ENCODE peak calls at places on chromosomes 5 and 9, in seven cellular contexts. V, S, F, T, L, C and J are unnamed samples.
A peak's percentile ranks its signal among the peaks of the same experiment; 100 is the strongest.

GRCh38 chr9:116432051-116432450 is 255.1 kb upstream of the TRIM32 start:
- DNase-seq in S (no peak), L (no peak), F (no peak), V (no peak), T (no peak), C (no peak), J (peak; percentile 5)

GRCh38 chr9:68728731-68729130 is 23.7 kb downstream of the PIP5K1B start:
- DNase-seq in L (no peak), T (no peak), V (no peak), C (no peak), S (no peak), F (no peak), J (no peak)

GRCh38 chr5:109953821-109954220 is 264.1 kb downstream of the MAN2A1 start:
- DNase-seq in S (no peak), L (no peak), V (peak; percentile 39), F (no peak), T (peak; percentile 31), C (no peak), J (peak; percentile 11)

GRCh38 chr9:21060919-21061561 is 16.7 kb downstream of the IFNB1 start:
- DNase-seq in F (no peak), T (peak; percentile 19), C (peak; percentile 16), V (peak; percentile 36), L (no peak), S (no peak), J (peak; percentile 43)

GRCh38 chr5:90134892-90135291 is 274.7 kb downstream of the CETN3 start:
- DNase-seq in L (no peak), C (peak; percentile 9), V (peak; percentile 95), T (peak; percentile 93), F (no peak), S (no peak), J (peak; percentile 63)

GRCh38 chr5:37208883-37209808 is 40.0 kb downstream of the CPLANE1 start:
- DNase-seq in F (no peak), T (peak; percentile 12), V (peak; percentile 29), S (no peak), C (no peak), L (no peak), J (peak; percentile 76)

GRCh38 chr5:1392801-1393565 is 48.1 kb upstream of the CLPTM1L start:
- DNase-seq in S (no peak), T (no peak), C (no peak), L (no peak), V (no peak), F (no peak), J (no peak)

GRCh38 chr5:54222336-54222735 is 88.0 kb downstream of the ARL15 start:
- DNase-seq in L (no peak), C (no peak), T (no peak), S (no peak), F (no peak), V (no peak), J (no peak)

GRCh38 chr9:3023449-3023848 is 179.6 kb upstream of the PUM3 start:
- DNase-seq in S (no peak), T (no peak), C (no peak), F (no peak), L (no peak), V (no peak), J (peak; percentile 6)

GRCh38 chr9:110030632-110031031 is 177.3 kb downstream of the C9orf152 start:
- DNase-seq in V (peak; percentile 79), F (no peak), L (no peak), C (no peak), T (peak; percentile 67), S (no peak), J (peak; percentile 68)

GRCh38 chr5:4212981-4213819 is 617.6 kb downstream of the IRX1 start:
- DNase-seq in L (no peak), T (no peak), S (peak; percentile 47), C (no peak), F (peak; percentile 92), V (no peak), J (no peak)

GRCh38 chr9:115966660-115967059 is 186.9 kb upstream of the PAPPA start:
- DNase-seq in L (no peak), V (no peak), F (no peak), S (no peak), T (no peak), C (no peak), J (no peak)

GRCh38 chr9:105171076-105171475 is 73.4 kb upstream of the SLC44A1 start:
- DNase-seq in T (no peak), L (no peak), F (no peak), S (no peak), C (no peak), V (no peak), J (no peak)

GRCh38 chr9:37339945-37340344 is 82.6 kb upstream of the GRHPR start:
- DNase-seq in C (no peak), T (no peak), V (no peak), F (no peak), S (no peak), L (no peak), J (no peak)

GRCh38 chr5:89457411-89458329 is 574.7 kb upstream of the MEF2C start:
- DNase-seq in L (no peak), C (peak; percentile 26), T (peak; percentile 80), V (peak; percentile 85), S (no peak), F (no peak), J (peak; percentile 91)

GRCh38 chr9:87816041-87816440 is 66.6 kb upstream of the SPATA31E1 start:
- DNase-seq in C (no peak), T (no peak), F (no peak), S (no peak), V (peak; percentile 21), L (no peak), J (peak; percentile 24)

GRCh38 chr5:109701779-109702178 is 12.1 kb downstream of the MAN2A1 start:
- DNase-seq in L (no peak), T (no peak), S (no peak), C (no peak), V (no peak), F (no peak), J (peak; percentile 51)

GRCh38 chr9:129457325-129457779 is 163.5 kb downstream of the C9orf50 start:
- DNase-seq in C (no peak), T (no peak), S (no peak), L (no peak), V (no peak), F (no peak), J (no peak)

GRCh38 chr9:131554088-131554864 is 9.0 kb downstream of the PRRT1B start:
- DNase-seq in T (no peak), S (no peak), F (no peak), C (no peak), V (no peak), L (no peak), J (no peak)

GRCh38 chr5:73115399-73116051 is 4.8 kb upstream of the TMEM171 start:
- DNase-seq in F (no peak), S (no peak), L (no peak), T (peak; percentile 97), C (peak; percentile 42), V (peak; percentile 97), J (peak; percentile 92)

GRCh38 chr5:95446560-95447221 is 55.5 kb downstream of the FAM81B start:
- DNase-seq in L (no peak), F (no peak), C (no peak), S (no peak), T (peak; percentile 80), V (peak; percentile 83), J (peak; percentile 3)

GRCh38 chr9:107635137-107635802 is 145.7 kb upstream of the KLF4 start:
- DNase-seq in F (no peak), L (no peak), S (no peak), T (peak; percentile 21), V (peak; percentile 40), C (no peak), J (peak; percentile 59)

GRCh38 chr5:79853676-79854418 is 137.2 kb downstream of the MTX3 start:
- DNase-seq in V (peak; percentile 46), T (peak; percentile 25), F (no peak), S (no peak), L (no peak), C (no peak), J (peak; percentile 70)

GRCh38 chr5:54760182-54760935 is 225.0 kb downstream of the ESM1 start:
- DNase-seq in V (peak; percentile 35), F (no peak), T (no peak), C (no peak), L (no peak), S (no peak), J (peak; percentile 88)

GRCh38 chr9:77014597-77015263 is 4.7 kb upstream of the FOXB2 start:
- DNase-seq in L (no peak), F (peak; percentile 57), C (no peak), T (no peak), V (no peak), S (no peak), J (peak; percentile 26)

GRCh38 chr9:133944746-133945135 is 47.4 kb downstream of the VAV2 start:
- DNase-seq in C (no peak), F (no peak), L (no peak), T (peak; percentile 91), V (peak; percentile 95), S (no peak), J (peak; percentile 42)
- H3K4me2 ChIP-seq in C (no peak overlapping the region), F (no peak overlapping the region), L (peak overlapping the region; percentile 77), T (peak overlapping the region; percentile 69), V (no peak overlapping the region), S (no peak overlapping the region), J (no peak overlapping the region)

GRCh38 chr5:67696446-67696845 is 499.8 kb upstream of the CD180 start:
- DNase-seq in T (no peak), F (no peak), L (no peak), V (no peak), C (no peak), S (no peak), J (no peak)

GRCh38 chr5:67699560-67699959 is 503.0 kb upstream of the CD180 start:
- DNase-seq in F (no peak), S (no peak), V (no peak), L (no peak), T (no peak), C (no peak), J (no peak)

DNA sequence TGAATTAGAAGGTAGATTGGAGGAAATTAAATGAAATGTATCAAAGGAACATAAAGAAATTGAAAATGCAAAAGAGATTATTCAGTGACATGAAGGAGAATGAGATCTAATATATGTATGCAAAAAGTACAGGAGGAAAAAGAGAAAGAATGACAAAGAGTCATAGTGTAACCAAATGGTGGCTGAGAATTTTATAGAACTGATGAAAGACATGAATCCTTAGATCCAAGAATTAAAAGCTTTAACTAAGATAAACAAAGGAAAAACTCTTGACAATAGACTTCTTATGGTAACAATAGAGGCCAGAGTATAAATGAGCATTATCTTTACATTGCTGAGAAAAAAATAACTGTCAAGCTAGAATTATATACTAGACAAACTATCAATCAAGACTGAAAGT is 505.4 kb upstream of the CD180 start:
- DNase-seq in C (no peak), T (no peak), F (no peak), L (no peak), S (no peak), V (no peak), J (no peak)
- H3K4me2 ChIP-seq in C (no peak overlapping the region), T (no peak overlapping the region), F (no peak overlapping the region), L (no peak overlapping the region), S (no peak overlapping the region), V (no peak overlapping the region), J (no peak overlapping the region)

DNA sequence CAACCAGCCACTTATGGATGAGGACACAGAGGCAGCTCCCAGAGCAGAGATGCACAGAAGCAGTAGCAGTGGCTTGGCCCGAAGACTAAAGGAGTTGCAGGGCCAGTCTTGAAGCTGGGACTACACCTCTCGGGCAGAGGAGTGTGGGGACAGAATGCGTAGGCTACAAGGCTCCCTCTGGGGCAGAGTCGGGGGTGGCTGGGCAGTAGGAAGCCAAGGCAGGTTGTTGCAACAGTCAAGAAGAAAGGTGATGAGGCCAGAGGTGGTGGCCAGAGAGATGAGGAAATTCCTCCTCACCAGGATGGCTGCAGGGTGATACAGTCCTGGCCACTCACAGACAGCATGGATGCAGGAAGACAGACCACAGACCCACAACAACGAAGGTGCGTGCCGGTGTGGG is 4.9 kb upstream of the N4BP3 start:
- DNase-seq in C (no peak), L (no peak), F (no peak), S (no peak), T (no peak), V (no peak), J (no peak)
- H3K4me2 ChIP-seq in C (no peak overlapping the region), L (peak overlapping the region; percentile 27), F (no peak overlapping the region), S (no peak overlapping the region), T (no peak overlapping the region), V (no peak overlapping the region), J (no peak overlapping the region)

GRCh38 chr5:151252762-151253603 is at the start of gene GM2A:
- DNase-seq in V (peak; percentile 99), F (peak; percentile 99), T (peak; percentile 98), C (peak; percentile 100), S (peak; percentile 98), L (peak; percentile 100), J (peak; percentile 100)
- H3K4me2 ChIP-seq in V (peak within 1 kb of the TSS; percentile 77), F (peak within 1 kb of the TSS; percentile 85), T (peak within 1 kb of the TSS; percentile 98), C (peak within 1 kb of the TSS; percentile 79), S (peak within 1 kb of the TSS; percentile 85), L (peak within 1 kb of the TSS; percentile 99), J (peak within 1 kb of the TSS; percentile 100)